ENCODE peak calls at places on chromosomes 13 and 19, in five cellular contexts. O, S, I, M and P are unnamed samples.

GRCh38 chr13:99198630-99199029 is 2.0 kb upstream of the UBAC2 start:
- DNase-seq in M (no peak), S (no peak), I (no peak), O (no peak), P (no peak)

GRCh38 chr19:48696353-48697010 is 711 bp downstream of the FUT2 start:
- DNase-seq in I (no peak), M (no peak), S (no peak), O (no peak), P (no peak)

GRCh38 chr19:40006273-40006691 is 9.4 kb downstream of the ZNF546 start:
- DNase-seq in M (no peak), S (no peak), O (no peak), I (no peak), P (no peak)

GRCh38 chr13:75145926-75146325 is 336.0 kb downstream of the TBC1D4 start:
- DNase-seq in O (no peak), M (no peak), I (no peak), S (no peak), P (no peak)

GRCh38 chr19:17075860-17076538 is 422 bp downstream of the MYO9B start:
- DNase-seq in M (peak), S (peak), O (peak), I (peak), P (no peak)

GRCh38 chr19:16400911-16401675 is 70.7 kb downstream of the EPS15L1 start:
- DNase-seq in S (peak), O (peak), I (no peak), M (peak), P (peak)

GRCh38 chr13:75512253-75512652 is 25.4 kb downstream of the COMMD6 start:
- DNase-seq in I (no peak), O (no peak), S (no peak), M (no peak), P (no peak)

GRCh38 chr19:29837448-29837961 is 25.7 kb downstream of the CCNE1 start:
- DNase-seq in S (no peak), I (peak), M (no peak), O (no peak), P (peak)

GRCh38 chr19:17794731-17795494 is at the start of gene B3GNT3:
- DNase-seq in M (no peak), O (no peak), S (no peak), I (peak), P (no peak)

GRCh38 chr19:19539738-19540703 is 2.0 kb downstream of the CILP2 start:
- DNase-seq in O (peak), I (peak), S (peak), M (no peak), P (peak)

GRCh38 chr19:55687281-55688172 is 12.5 kb downstream of the EPN1 start:
- DNase-seq in O (no peak), S (peak), I (peak), M (no peak), P (peak)

GRCh38 chr13:110262944-110263343 is 44.0 kb downstream of the COL4A1 start:
- DNase-seq in I (no peak), S (no peak), O (no peak), M (no peak), P (no peak)

GRCh38 chr13:44653261-44653660 is 77.1 kb upstream of the TSC22D1 start:
- DNase-seq in I (no peak), O (no peak), M (no peak), S (no peak), P (no peak)

GRCh38 chr13:99984134-99984462 is 2.5 kb downstream of the ZIC2 start:
- DNase-seq in M (no peak), S (no peak), I (no peak), O (no peak), P (no peak)

GRCh38 chr19:10274589-10274988 is 3.7 kb downstream of the ICAM1 start:
- DNase-seq in M (no peak), I (no peak), O (no peak), S (no peak), P (no peak)